ENCODE peak calls at places on chromosomes 5 and 9, in seven cellular contexts. One of them, this sample, is unnamed.

GRCh38 chr5:100634937-100635336 is 99.8 kb downstream of the FAM174A start:
- DNase-seq in GM12878: no peak
- DNase-seq in HepG2: no peak
- DNase-seq in HCT116: no peak
- DNase-seq in SK-N-SH: no peak
- DNase-seq in K562: no peak
- DNase-seq in H1: no peak
- DNase-seq in this sample: no peak

GRCh38 chr5:39977231-39977630 is 552.5 kb upstream of the DAB2 start:
- DNase-seq in GM12878: no peak
- DNase-seq in HepG2: no peak
- DNase-seq in HCT116: no peak
- DNase-seq in SK-N-SH: no peak
- DNase-seq in K562: no peak
- DNase-seq in H1: no peak
- DNase-seq in this sample: no peak

GRCh38 chr5:73306741-73307275 is 133.8 kb downstream of the TMEM174 start:
- DNase-seq in GM12878: no peak
- DNase-seq in HepG2: no peak
- DNase-seq in HCT116: no peak
- DNase-seq in SK-N-SH: no peak
- DNase-seq in K562: no peak
- DNase-seq in H1: no peak
- DNase-seq in this sample: no peak

GRCh38 chr9:137745541-137745991 is 126.8 kb downstream of the EHMT1 start:
- DNase-seq in GM12878: peak; percentile 77
- DNase-seq in HepG2: peak; percentile 15
- DNase-seq in HCT116: peak; percentile 19
- DNase-seq in SK-N-SH: no peak
- DNase-seq in K562: peak; percentile 72
- DNase-seq in H1: no peak
- DNase-seq in this sample: no peak

GRCh38 chr9:133141833-133142594 is 21.0 kb upstream of the RALGDS start:
- DNase-seq in GM12878: no peak
- DNase-seq in HepG2: no peak
- DNase-seq in HCT116: no peak
- DNase-seq in SK-N-SH: peak; percentile 87
- DNase-seq in K562: no peak
- DNase-seq in H1: no peak
- DNase-seq in this sample: no peak

GRCh38 chr5:97888439-97888838 is 705.4 kb upstream of the RIOK2 start:
- DNase-seq in GM12878: peak; percentile 51
- DNase-seq in HepG2: no peak
- DNase-seq in HCT116: no peak
- DNase-seq in SK-N-SH: no peak
- DNase-seq in K562: no peak
- DNase-seq in H1: no peak
- DNase-seq in this sample: no peak

GRCh38 chr5:179668404-179668803 is 12.4 kb downstream of the CBY3 start:
- DNase-seq in GM12878: no peak
- DNase-seq in HepG2: peak; percentile 62
- DNase-seq in HCT116: peak; percentile 48
- DNase-seq in SK-N-SH: peak; percentile 52
- DNase-seq in K562: peak; percentile 75
- DNase-seq in H1: peak; percentile 85
- DNase-seq in this sample: peak; percentile 50

GRCh38 chr9:135588371-135588770 is 26.8 kb downstream of the PAEP start:
- DNase-seq in GM12878: no peak
- DNase-seq in HepG2: no peak
- DNase-seq in HCT116: no peak
- DNase-seq in SK-N-SH: no peak
- DNase-seq in K562: no peak
- DNase-seq in H1: peak; percentile 31
- DNase-seq in this sample: no peak

GRCh38 chr5:113682497-113683136 is 169.1 kb downstream of the YTHDC2 start:
- DNase-seq in GM12878: no peak
- DNase-seq in HepG2: no peak
- DNase-seq in HCT116: peak; percentile 7
- DNase-seq in SK-N-SH: no peak
- DNase-seq in K562: no peak
- DNase-seq in H1: no peak
- DNase-seq in this sample: peak; percentile 56

GRCh38 chr5:175343292-175343691 is 100.7 kb downstream of the DRD1 start:
- DNase-seq in GM12878: no peak
- DNase-seq in HepG2: no peak
- DNase-seq in HCT116: no peak
- DNase-seq in SK-N-SH: no peak
- DNase-seq in K562: no peak
- DNase-seq in H1: no peak
- DNase-seq in this sample: no peak

GRCh38 chr9:124419832-124420489 is 4.7 kb upstream of the PSMB7 start:
- DNase-seq in GM12878: no peak
- DNase-seq in HepG2: no peak
- DNase-seq in HCT116: no peak
- DNase-seq in SK-N-SH: no peak
- DNase-seq in K562: no peak
- DNase-seq in H1: no peak
- DNase-seq in this sample: no peak

GRCh38 chr9:106172265-106172664 is 477.9 kb downstream of the TMEM38B start:
- DNase-seq in GM12878: no peak
- DNase-seq in HepG2: no peak
- DNase-seq in HCT116: no peak
- DNase-seq in SK-N-SH: no peak
- DNase-seq in K562: no peak
- DNase-seq in H1: no peak
- DNase-seq in this sample: no peak

GRCh38 chr9:136050706-136051567 is 44.2 kb downstream of the NACC2 start:
- DNase-seq in GM12878: no peak
- DNase-seq in HepG2: peak; percentile 9
- DNase-seq in HCT116: no peak
- DNase-seq in SK-N-SH: peak; percentile 81
- DNase-seq in K562: no peak
- DNase-seq in H1: peak; percentile 73
- DNase-seq in this sample: peak; percentile 54

GRCh38 chr9:137302176-137303030 is at the start of gene NRARP:
- DNase-seq in GM12878: no peak
- DNase-seq in HepG2: no peak
- DNase-seq in HCT116: peak; percentile 60
- DNase-seq in SK-N-SH: peak; percentile 98
- DNase-seq in K562: peak; percentile 96
- DNase-seq in H1: peak; percentile 94
- DNase-seq in this sample: peak; percentile 97

GRCh38 chr9:121859646-121860045 is 208.2 kb downstream of the DAB2IP start:
- DNase-seq in GM12878: no peak
- DNase-seq in HepG2: no peak
- DNase-seq in HCT116: no peak
- DNase-seq in SK-N-SH: no peak
- DNase-seq in K562: no peak
- DNase-seq in H1: peak; percentile 24
- DNase-seq in this sample: no peak

GRCh38 chr5:56493751-56494150 is 260.6 kb upstream of the ANKRD55 start:
- DNase-seq in GM12878: no peak
- DNase-seq in HepG2: no peak
- DNase-seq in HCT116: no peak
- DNase-seq in SK-N-SH: no peak
- DNase-seq in K562: no peak
- DNase-seq in H1: no peak
- DNase-seq in this sample: no peak

GRCh38 chr5:15752886-15753285 is 252.9 kb downstream of the FBXL7 start:
- DNase-seq in GM12878: no peak
- DNase-seq in HepG2: no peak
- DNase-seq in HCT116: no peak
- DNase-seq in SK-N-SH: no peak
- DNase-seq in K562: no peak
- DNase-seq in H1: no peak
- DNase-seq in this sample: no peak
- TF ChIP-seq JUND in GM12878: no peak
- TF ChIP-seq JUND in HepG2: no peak
- TF ChIP-seq JUND in HCT116: no peak
- TF ChIP-seq JUND in SK-N-SH: no peak
- TF ChIP-seq JUND in K562: no peak
- TF ChIP-seq JUND in H1: no peak
- TF ChIP-seq JUND in this sample: no peak

DNA sequence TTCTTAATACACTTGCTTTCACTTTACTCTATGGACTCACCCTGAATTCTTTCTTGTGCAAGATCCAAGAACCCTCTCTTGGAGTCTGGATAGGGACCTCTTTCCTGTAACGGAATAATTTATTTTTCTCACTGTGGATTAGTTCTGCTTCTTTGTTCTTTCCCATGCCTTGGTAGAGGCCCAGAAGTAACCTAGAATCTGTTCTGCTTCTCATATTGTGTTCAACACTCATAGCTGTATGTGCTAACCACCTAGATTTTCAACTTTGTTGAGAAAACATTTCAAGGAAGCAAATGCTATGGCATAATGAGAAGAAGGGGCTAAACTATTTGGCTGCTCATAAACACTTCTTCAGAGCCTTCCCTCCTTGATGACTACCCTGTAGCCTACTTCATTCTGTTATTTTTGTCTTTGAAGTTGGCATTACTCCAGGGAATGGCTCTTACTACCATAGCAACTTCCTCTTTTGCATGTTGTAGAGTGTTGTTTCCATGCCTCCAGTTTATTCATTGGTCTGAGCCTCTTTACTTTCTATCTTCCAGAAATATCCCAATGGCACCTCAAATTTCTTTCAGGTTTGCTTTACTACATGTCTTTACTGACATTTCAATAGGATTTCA is 74.3 kb downstream of the KIAA0825 start:
- DNase-seq in GM12878: peak; percentile 12
- DNase-seq in HepG2: no peak
- DNase-seq in HCT116: no peak
- DNase-seq in SK-N-SH: no peak
- DNase-seq in K562: no peak
- DNase-seq in H1: no peak
- DNase-seq in this sample: no peak
- TF ChIP-seq JUND in GM12878: no peak
- TF ChIP-seq JUND in HepG2: no peak
- TF ChIP-seq JUND in HCT116: no peak
- TF ChIP-seq JUND in SK-N-SH: no peak
- TF ChIP-seq JUND in K562: no peak
- TF ChIP-seq JUND in H1: no peak
- TF ChIP-seq JUND in this sample: no peak

GRCh38 chr5:96379862-96380261 is 53.2 kb downstream of the PCSK1 start:
- DNase-seq in GM12878: no peak
- DNase-seq in HepG2: no peak
- DNase-seq in HCT116: no peak
- DNase-seq in SK-N-SH: no peak
- DNase-seq in K562: no peak
- DNase-seq in H1: no peak
- DNase-seq in this sample: no peak

GRCh38 chr5:96387616-96388015 is 45.4 kb downstream of the PCSK1 start:
- DNase-seq in GM12878: no peak
- DNase-seq in HepG2: no peak
- DNase-seq in HCT116: no peak
- DNase-seq in SK-N-SH: no peak
- DNase-seq in K562: no peak
- DNase-seq in H1: no peak
- DNase-seq in this sample: no peak

GRCh38 chr5:96388186-96388585 is 44.9 kb downstream of the PCSK1 start:
- DNase-seq in GM12878: no peak
- DNase-seq in HepG2: no peak
- DNase-seq in HCT116: no peak
- DNase-seq in SK-N-SH: peak; percentile 67
- DNase-seq in K562: no peak
- DNase-seq in H1: no peak
- DNase-seq in this sample: no peak

GRCh38 chr5:96381526-96381925 is 51.5 kb downstream of the PCSK1 start:
- DNase-seq in GM12878: no peak
- DNase-seq in HepG2: peak; percentile 72
- DNase-seq in HCT116: no peak
- DNase-seq in SK-N-SH: peak; percentile 15
- DNase-seq in K562: no peak
- DNase-seq in H1: no peak
- DNase-seq in this sample: no peak

DNA sequence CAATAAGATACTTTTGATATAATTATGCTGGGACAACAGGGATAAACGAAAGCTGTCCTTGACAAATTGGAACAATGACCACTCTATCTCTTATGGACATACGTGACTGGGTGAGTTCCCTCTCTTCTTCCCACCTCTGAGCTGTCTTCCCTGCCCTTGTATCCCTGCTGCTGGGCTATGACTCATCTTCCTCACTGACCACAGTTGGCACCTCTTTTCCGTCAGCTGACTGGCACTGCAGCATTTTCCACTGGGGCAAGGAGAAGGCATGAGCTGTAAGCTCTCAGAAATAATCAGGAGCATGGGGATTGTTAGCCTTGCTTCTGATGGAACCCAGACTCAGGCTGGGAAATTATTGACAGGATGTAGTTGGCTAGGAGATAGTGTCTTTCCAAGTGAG is 48.7 kb downstream of the PCSK1 start:
- DNase-seq in GM12878: no peak
- DNase-seq in HepG2: peak; percentile 5
- DNase-seq in HCT116: peak; percentile 51
- DNase-seq in SK-N-SH: no peak
- DNase-seq in K562: no peak
- DNase-seq in H1: no peak
- DNase-seq in this sample: no peak
- TF ChIP-seq JUND in GM12878: no peak
- TF ChIP-seq JUND in HepG2: no peak
- TF ChIP-seq JUND in HCT116: peak; percentile 93
- TF ChIP-seq JUND in SK-N-SH: peak; percentile 82
- TF ChIP-seq JUND in K562: no peak
- TF ChIP-seq JUND in H1: no peak
- TF ChIP-seq JUND in this sample: no peak

GRCh38 chr9:91803970-91804752 is 145.9 kb downstream of the ROR2 start:
- DNase-seq in GM12878: no peak
- DNase-seq in HepG2: no peak
- DNase-seq in HCT116: no peak
- DNase-seq in SK-N-SH: no peak
- DNase-seq in K562: no peak
- DNase-seq in H1: no peak
- DNase-seq in this sample: no peak

GRCh38 chr9:91800473-91800872 is 149.6 kb downstream of the ROR2 start:
- DNase-seq in GM12878: no peak
- DNase-seq in HepG2: no peak
- DNase-seq in HCT116: no peak
- DNase-seq in SK-N-SH: no peak
- DNase-seq in K562: no peak
- DNase-seq in H1: no peak
- DNase-seq in this sample: no peak

GRCh38 chr9:91802391-91802790 is 147.6 kb downstream of the ROR2 start:
- DNase-seq in GM12878: no peak
- DNase-seq in HepG2: no peak
- DNase-seq in HCT116: no peak
- DNase-seq in SK-N-SH: no peak
- DNase-seq in K562: no peak
- DNase-seq in H1: no peak
- DNase-seq in this sample: no peak

GRCh38 chr9:91805031-91805430 is 145.0 kb downstream of the ROR2 start:
- DNase-seq in GM12878: no peak
- DNase-seq in HepG2: no peak
- DNase-seq in HCT116: no peak
- DNase-seq in SK-N-SH: no peak
- DNase-seq in K562: no peak
- DNase-seq in H1: no peak
- DNase-seq in this sample: no peak

GRCh38 chr9:91803143-91803940 is 146.7 kb downstream of the ROR2 start:
- DNase-seq in GM12878: no peak
- DNase-seq in HepG2: no peak
- DNase-seq in HCT116: no peak
- DNase-seq in SK-N-SH: no peak
- DNase-seq in K562: no peak
- DNase-seq in H1: no peak
- DNase-seq in this sample: no peak
- TF ChIP-seq JUND in GM12878: no peak
- TF ChIP-seq JUND in HepG2: no peak
- TF ChIP-seq JUND in HCT116: no peak
- TF ChIP-seq JUND in SK-N-SH: no peak
- TF ChIP-seq JUND in K562: no peak
- TF ChIP-seq JUND in H1: no peak
- TF ChIP-seq JUND in this sample: no peak

GRCh38 chr5:80083115-80083890 is 48.2 kb downstream of the THBS4 start:
- DNase-seq in GM12878: no peak
- DNase-seq in HepG2: peak; percentile 54
- DNase-seq in HCT116: peak; percentile 71
- DNase-seq in SK-N-SH: peak; percentile 76
- DNase-seq in K562: peak; percentile 70
- DNase-seq in H1: peak; percentile 77
- DNase-seq in this sample: peak; percentile 82
- TF ChIP-seq JUND in GM12878: no peak
- TF ChIP-seq JUND in HepG2: no peak
- TF ChIP-seq JUND in HCT116: no peak
- TF ChIP-seq JUND in SK-N-SH: no peak
- TF ChIP-seq JUND in K562: no peak
- TF ChIP-seq JUND in H1: no peak
- TF ChIP-seq JUND in this sample: no peak

This sample was measured in T47D.